ENCODE peak calls at places on chromosomes 16 and 17, in six cellular contexts. One of them, this sample, is unnamed.

GRCh38 chr16:11487289-11487688 is 99.4 kb downstream of the LITAF start:
- DNase-seq in PC-3: no peak
- DNase-seq in fibroblast of lung: no peak
- DNase-seq in keratinocyte: no peak
- DNase-seq in PC-9: no peak
- DNase-seq in endothelial cell of umbilical vein: no peak
- DNase-seq in this sample: no peak

GRCh38 chr16:86270696-86271095 is 239.6 kb upstream of the FOXF1 start:
- DNase-seq in PC-3: no peak
- DNase-seq in fibroblast of lung: no peak
- DNase-seq in keratinocyte: no peak
- DNase-seq in PC-9: no peak
- DNase-seq in endothelial cell of umbilical vein: no peak
- DNase-seq in this sample: no peak

GRCh38 chr16:81522141-81522701 is 77.6 kb downstream of the CMIP start:
- DNase-seq in PC-3: peak
- DNase-seq in fibroblast of lung: no peak
- DNase-seq in keratinocyte: no peak
- DNase-seq in PC-9: peak
- DNase-seq in endothelial cell of umbilical vein: no peak
- DNase-seq in this sample: no peak

GRCh38 chr16:47970291-47970931 is 185.4 kb downstream of the ABCC12 start:
- DNase-seq in PC-3: peak
- DNase-seq in fibroblast of lung: peak
- DNase-seq in keratinocyte: no peak
- DNase-seq in PC-9: no peak
- DNase-seq in endothelial cell of umbilical vein: peak
- DNase-seq in this sample: no peak

GRCh38 chr17:19381741-19382444 is 3.6 kb downstream of the MAPK7 start:
- DNase-seq in PC-3: no peak
- DNase-seq in fibroblast of lung: no peak
- DNase-seq in keratinocyte: no peak
- DNase-seq in PC-9: no peak
- DNase-seq in endothelial cell of umbilical vein: no peak
- DNase-seq in this sample: no peak

GRCh38 chr16:21622545-21622944 is 23.2 kb downstream of the METTL9 start:
- DNase-seq in PC-3: no peak
- DNase-seq in fibroblast of lung: no peak
- DNase-seq in keratinocyte: no peak
- DNase-seq in PC-9: no peak
- DNase-seq in endothelial cell of umbilical vein: no peak
- DNase-seq in this sample: no peak

GRCh38 chr17:56751145-56751743 is 82.5 kb downstream of the C17orf67 start:
- DNase-seq in PC-3: peak
- DNase-seq in fibroblast of lung: no peak
- DNase-seq in keratinocyte: no peak
- DNase-seq in PC-9: no peak
- DNase-seq in endothelial cell of umbilical vein: peak
- DNase-seq in this sample: no peak

GRCh38 chr16:70416748-70417616 is 21.9 kb downstream of the ST3GAL2 start:
- DNase-seq in PC-3: no peak
- DNase-seq in fibroblast of lung: no peak
- DNase-seq in keratinocyte: no peak
- DNase-seq in PC-9: no peak
- DNase-seq in endothelial cell of umbilical vein: no peak
- DNase-seq in this sample: no peak

GRCh38 chr16:84598391-84598750 is 19.5 kb downstream of the COTL1 start:
- DNase-seq in PC-3: no peak
- DNase-seq in fibroblast of lung: peak
- DNase-seq in keratinocyte: no peak
- DNase-seq in PC-9: no peak
- DNase-seq in endothelial cell of umbilical vein: peak
- DNase-seq in this sample: no peak

GRCh38 chr16:84482001-84482891 is 22.2 kb downstream of the MEAK7 start:
- DNase-seq in PC-3: no peak
- DNase-seq in fibroblast of lung: no peak
- DNase-seq in keratinocyte: no peak
- DNase-seq in PC-9: no peak
- DNase-seq in endothelial cell of umbilical vein: peak
- DNase-seq in this sample: no peak

GRCh38 chr17:37117743-37118142 is 169.0 kb downstream of the AATF start:
- DNase-seq in PC-3: no peak
- DNase-seq in fibroblast of lung: no peak
- DNase-seq in keratinocyte: no peak
- DNase-seq in PC-9: no peak
- DNase-seq in endothelial cell of umbilical vein: no peak
- DNase-seq in this sample: no peak

GRCh38 chr17:82970067-82970466 is 109.3 kb upstream of the METRNL start:
- DNase-seq in PC-3: no peak
- DNase-seq in fibroblast of lung: no peak
- DNase-seq in keratinocyte: no peak
- DNase-seq in PC-9: no peak
- DNase-seq in endothelial cell of umbilical vein: no peak
- DNase-seq in this sample: no peak

GRCh38 chr16:57192146-57192545 is 6.0 kb downstream of the RSPRY1 start:
- DNase-seq in PC-3: no peak
- DNase-seq in fibroblast of lung: peak
- DNase-seq in keratinocyte: no peak
- DNase-seq in PC-9: no peak
- DNase-seq in endothelial cell of umbilical vein: no peak
- DNase-seq in this sample: no peak

GRCh38 chr17:77399319-77399959 is 258.7 kb downstream of the SEC14L1 start:
- DNase-seq in PC-3: no peak
- DNase-seq in fibroblast of lung: no peak
- DNase-seq in keratinocyte: no peak
- DNase-seq in PC-9: no peak
- DNase-seq in endothelial cell of umbilical vein: no peak
- DNase-seq in this sample: no peak

GRCh38 chr17:12402963-12403622 is 262.6 kb upstream of the MYOCD start:
- DNase-seq in PC-3: peak
- DNase-seq in fibroblast of lung: peak
- DNase-seq in keratinocyte: no peak
- DNase-seq in PC-9: no peak
- DNase-seq in endothelial cell of umbilical vein: no peak
- DNase-seq in this sample: no peak

GRCh38 chr16:22816475-22816874 is 2.5 kb downstream of the HS3ST2 start:
- DNase-seq in PC-3: peak
- DNase-seq in fibroblast of lung: no peak
- DNase-seq in keratinocyte: peak
- DNase-seq in PC-9: peak
- DNase-seq in endothelial cell of umbilical vein: no peak
- DNase-seq in this sample: no peak

GRCh38 chr16:22814330-22815105 is 556 bp downstream of the HS3ST2 start:
- DNase-seq in PC-3: no peak
- DNase-seq in fibroblast of lung: no peak
- DNase-seq in keratinocyte: no peak
- DNase-seq in PC-9: no peak
- DNase-seq in endothelial cell of umbilical vein: no peak
- DNase-seq in this sample: no peak

GRCh38 chr16:22813946-22814325 is at the start of gene HS3ST2:
- DNase-seq in PC-3: no peak
- DNase-seq in fibroblast of lung: no peak
- DNase-seq in keratinocyte: peak
- DNase-seq in PC-9: no peak
- DNase-seq in endothelial cell of umbilical vein: no peak
- DNase-seq in this sample: no peak

GRCh38 chr16:22815863-22816262 is 1.9 kb downstream of the HS3ST2 start:
- DNase-seq in PC-3: no peak
- DNase-seq in fibroblast of lung: no peak
- DNase-seq in keratinocyte: no peak
- DNase-seq in PC-9: no peak
- DNase-seq in endothelial cell of umbilical vein: no peak
- DNase-seq in this sample: no peak

DNA sequence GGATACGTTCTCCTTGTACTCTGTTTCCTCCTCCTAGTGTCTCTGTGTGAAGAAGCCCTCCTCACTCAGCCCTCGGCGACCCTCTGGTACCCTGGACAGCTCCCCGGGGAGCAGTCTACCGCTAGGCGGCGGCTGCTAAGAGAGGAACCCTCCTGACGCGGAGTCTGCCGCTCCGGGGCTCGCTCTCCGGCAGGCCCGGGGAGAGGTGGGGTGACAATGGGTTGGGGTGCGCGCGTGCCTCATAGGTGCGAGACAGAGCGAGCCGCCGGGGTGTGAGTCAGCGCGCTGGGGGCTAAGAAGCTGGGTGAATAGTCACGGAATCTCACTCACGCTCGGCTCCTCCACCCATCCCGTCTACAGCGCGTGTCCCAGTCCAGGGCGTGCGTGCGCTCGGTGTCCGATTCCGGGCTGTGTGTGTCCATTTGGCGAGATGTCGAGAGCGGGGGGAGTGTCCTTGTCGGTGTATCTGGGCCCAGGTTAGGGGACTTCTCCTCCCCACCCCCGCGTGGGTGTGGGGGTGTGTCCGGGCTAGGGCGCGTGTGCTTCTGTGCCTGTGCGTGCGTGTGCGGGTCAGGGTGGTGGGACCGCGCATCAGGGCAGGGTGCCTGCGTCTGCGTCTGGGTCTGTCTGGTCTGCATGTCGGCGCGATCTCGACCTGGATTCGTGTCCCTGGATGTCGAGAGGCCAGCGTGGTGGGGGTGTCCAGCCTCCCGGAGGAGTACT is 578 bp upstream of the HS3ST2 start:
- DNase-seq in PC-3: peak
- DNase-seq in fibroblast of lung: peak
- DNase-seq in keratinocyte: peak
- DNase-seq in PC-9: no peak
- DNase-seq in endothelial cell of umbilical vein: peak
- DNase-seq in this sample: no peak
- H3K4me3 ChIP-seq in PC-3: no peak
- H3K4me3 ChIP-seq in fibroblast of lung: no peak
- H3K4me3 ChIP-seq in keratinocyte: peak
- H3K4me3 ChIP-seq in PC-9: no peak
- H3K4me3 ChIP-seq in endothelial cell of umbilical vein: no peak
- H3K4me3 ChIP-seq in this sample: peak

GRCh38 chr16:1159973-1160772 is 7.3 kb downstream of the CACNA1H start:
- DNase-seq in PC-3: peak
- DNase-seq in fibroblast of lung: no peak
- DNase-seq in keratinocyte: no peak
- DNase-seq in PC-9: no peak
- DNase-seq in endothelial cell of umbilical vein: no peak
- DNase-seq in this sample: no peak
- TF ChIP-seq EZH2 in PC-3: no peak
- TF ChIP-seq EZH2 in fibroblast of lung: peak
- TF ChIP-seq EZH2 in keratinocyte: no peak
- TF ChIP-seq EZH2 in PC-9: no peak
- TF ChIP-seq EZH2 in endothelial cell of umbilical vein: no peak
- TF ChIP-seq EZH2 in this sample: no peak

DNA sequence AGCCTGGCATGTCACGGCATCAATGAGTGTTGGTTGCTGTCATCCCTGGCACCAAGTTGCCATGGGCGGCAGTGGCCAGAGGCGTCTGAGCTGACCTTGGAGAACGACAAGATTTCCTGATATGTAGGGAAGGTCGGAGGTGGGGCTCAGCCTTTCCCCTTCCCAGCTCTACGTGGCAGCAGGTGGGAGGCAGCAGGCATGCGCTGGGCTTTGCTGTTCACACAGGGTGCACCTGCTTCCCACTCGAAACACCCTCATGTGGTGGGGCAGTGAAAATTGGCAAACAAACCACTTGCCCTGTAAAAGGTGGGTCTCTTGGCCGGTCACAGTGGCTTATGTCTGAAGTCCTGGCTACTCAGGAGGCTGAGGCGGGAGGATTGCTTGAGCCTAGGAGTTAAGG is 12.3 kb upstream of the TFAP4 start:
- DNase-seq in PC-3: no peak
- DNase-seq in fibroblast of lung: no peak
- DNase-seq in keratinocyte: no peak
- DNase-seq in PC-9: no peak
- DNase-seq in endothelial cell of umbilical vein: no peak
- DNase-seq in this sample: no peak
- H3K4me3 ChIP-seq in PC-3: no peak
- H3K4me3 ChIP-seq in fibroblast of lung: no peak
- H3K4me3 ChIP-seq in keratinocyte: no peak
- H3K4me3 ChIP-seq in PC-9: no peak
- H3K4me3 ChIP-seq in endothelial cell of umbilical vein: no peak
- H3K4me3 ChIP-seq in this sample: no peak

GRCh38 chr17:38571833-38572274 is 33.9 kb downstream of the SRCIN1 start:
- DNase-seq in PC-3: no peak
- DNase-seq in fibroblast of lung: no peak
- DNase-seq in keratinocyte: no peak
- DNase-seq in PC-9: no peak
- DNase-seq in endothelial cell of umbilical vein: no peak
- DNase-seq in this sample: no peak

GRCh38 chr17:38568274-38568673 is 37.5 kb downstream of the SRCIN1 start:
- DNase-seq in PC-3: no peak
- DNase-seq in fibroblast of lung: no peak
- DNase-seq in keratinocyte: no peak
- DNase-seq in PC-9: no peak
- DNase-seq in endothelial cell of umbilical vein: no peak
- DNase-seq in this sample: no peak

GRCh38 chr17:38572292-38572664 is 33.5 kb downstream of the SRCIN1 start:
- DNase-seq in PC-3: no peak
- DNase-seq in fibroblast of lung: no peak
- DNase-seq in keratinocyte: no peak
- DNase-seq in PC-9: no peak
- DNase-seq in endothelial cell of umbilical vein: no peak
- DNase-seq in this sample: no peak

GRCh38 chr17:38568845-38569510 is 36.8 kb downstream of the SRCIN1 start:
- DNase-seq in PC-3: no peak
- DNase-seq in fibroblast of lung: no peak
- DNase-seq in keratinocyte: no peak
- DNase-seq in PC-9: no peak
- DNase-seq in endothelial cell of umbilical vein: no peak
- DNase-seq in this sample: no peak

GRCh38 chr17:38569701-38570512 is 35.8 kb downstream of the SRCIN1 start:
- DNase-seq in PC-3: no peak
- DNase-seq in fibroblast of lung: no peak
- DNase-seq in keratinocyte: no peak
- DNase-seq in PC-9: no peak
- DNase-seq in endothelial cell of umbilical vein: no peak
- DNase-seq in this sample: no peak
- TF ChIP-seq EZH2 in PC-3: no peak
- TF ChIP-seq EZH2 in fibroblast of lung: no peak
- TF ChIP-seq EZH2 in keratinocyte: no peak
- TF ChIP-seq EZH2 in PC-9: no peak
- TF ChIP-seq EZH2 in endothelial cell of umbilical vein: no peak
- TF ChIP-seq EZH2 in this sample: no peak

GRCh38 chr17:39027440-39028035 is 60.3 kb upstream of the FBXO47 start:
- DNase-seq in PC-3: no peak
- DNase-seq in fibroblast of lung: no peak
- DNase-seq in keratinocyte: no peak
- DNase-seq in PC-9: no peak
- DNase-seq in endothelial cell of umbilical vein: no peak
- DNase-seq in this sample: no peak
- H3K4me3 ChIP-seq in PC-3: peak
- H3K4me3 ChIP-seq in fibroblast of lung: no peak
- H3K4me3 ChIP-seq in keratinocyte: peak
- H3K4me3 ChIP-seq in PC-9: peak
- H3K4me3 ChIP-seq in endothelial cell of umbilical vein: no peak
- H3K4me3 ChIP-seq in this sample: no peak